ENCODE peak calls at places on chromosomes 13 and 19, in nine cellular contexts. Q is breast epithelium, D is suprapubic skin, Y is HCT116, U is transverse colon, V is upper lobe of left lung, A is endothelial cell of umbilical vein, B is stomach, K is GM23338. M is an unnamed sample. For H3K27me3 and H3K4me1, the result is how much of the 10 kb centered on the place peaks cover.

GRCh38 chr19:33805313-33805712 is 8.6 kb downstream of the KCTD15 start:
- DNase-seq in Q (no peak), D (no peak), Y (no peak), U (no peak), V (no peak), A (no peak), B (no peak), K (no peak), M (no peak)

GRCh38 chr13:35771898-35772297 is 295.4 kb upstream of the MAB21L1 start:
- DNase-seq in Q (no peak), D (no peak), Y (no peak), U (no peak), V (no peak), A (no peak), B (no peak), K (peak), M (no peak)

GRCh38 chr13:46339035-46339666 is 47.9 kb downstream of the RUBCNL start:
- DNase-seq in Q (no peak), D (no peak), Y (no peak), U (peak), V (no peak), A (no peak), B (no peak), K (no peak), M (no peak)

GRCh38 chr13:71801781-71802180 is 65.2 kb downstream of the DACH1 start:
- DNase-seq in Q (no peak), D (no peak), Y (no peak), U (no peak), V (no peak), A (no peak), B (no peak), K (no peak), M (no peak)

GRCh38 chr13:29934531-29935308 is 84.3 kb upstream of the UBL3 start:
- DNase-seq in Q (no peak), D (no peak), Y (no peak), U (no peak), V (no peak), A (no peak), B (no peak), K (no peak), M (no peak)

GRCh38 chr13:48402325-48402962 is 10.5 kb downstream of the LPAR6 start:
- DNase-seq in Q (no peak), D (no peak), Y (no peak), U (no peak), V (no peak), A (no peak), B (no peak), K (no peak), M (no peak)

GRCh38 chr13:19587635-19588300 is 26.4 kb upstream of the TPTE2 start:
- DNase-seq in Q (no peak), D (no peak), Y (peak), U (no peak), V (no peak), A (peak), B (no peak), K (peak), M (no peak)

GRCh38 chr13:31638577-31638976 is 100.7 kb upstream of the RXFP2 start:
- DNase-seq in Q (no peak), D (no peak), Y (no peak), U (no peak), V (no peak), A (peak), B (no peak), K (no peak), M (no peak)

GRCh38 chr13:70568571-70568970 is 460.3 kb upstream of the KLHL1 start:
- DNase-seq in Q (no peak), D (no peak), Y (peak), U (no peak), V (no peak), A (peak), B (no peak), K (peak), M (no peak)

GRCh38 chr19:38308006-38308766 is 4.1 kb downstream of the C19orf33 start:
- DNase-seq in Q (no peak), D (no peak), Y (no peak), U (no peak), V (no peak), A (no peak), B (no peak), K (no peak), M (no peak)

GRCh38 chr13:75226755-75227435 is 255.1 kb downstream of the TBC1D4 start:
- DNase-seq in Q (no peak), D (no peak), Y (no peak), U (no peak), V (no peak), A (no peak), B (no peak), K (no peak), M (no peak)

DNA sequence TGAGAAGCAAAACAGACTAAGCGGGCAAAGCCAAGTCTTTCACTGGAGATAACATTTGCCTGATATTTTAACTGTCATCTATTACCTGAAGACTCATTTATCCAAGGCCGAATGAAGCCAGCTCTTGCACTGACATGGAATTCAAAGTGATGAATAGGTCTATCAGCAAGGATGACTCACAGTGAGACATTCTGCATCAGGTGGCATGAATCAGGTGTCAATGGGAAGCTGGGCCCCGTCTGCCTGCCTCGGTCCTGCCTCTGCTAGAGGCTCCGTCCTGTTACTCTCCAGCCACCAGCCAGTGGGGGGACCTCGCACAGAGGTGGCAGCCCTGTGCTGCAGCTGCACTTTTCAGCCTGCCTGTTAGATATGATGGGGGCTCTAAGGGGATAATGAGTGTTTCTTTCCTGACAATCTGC is 23.5 kb downstream of the STARD13 start:
- DNase-seq in Q (no peak), D (no peak), Y (peak), U (peak), V (peak), A (peak), B (no peak), K (no peak), M (no peak)
- TF ChIP-seq POLR2AphosphoS5 in Q (no peak), D (no peak), Y (no peak), U (peak), V (no peak), A (no peak), B (peak), K (no peak), M (no peak)

DNA sequence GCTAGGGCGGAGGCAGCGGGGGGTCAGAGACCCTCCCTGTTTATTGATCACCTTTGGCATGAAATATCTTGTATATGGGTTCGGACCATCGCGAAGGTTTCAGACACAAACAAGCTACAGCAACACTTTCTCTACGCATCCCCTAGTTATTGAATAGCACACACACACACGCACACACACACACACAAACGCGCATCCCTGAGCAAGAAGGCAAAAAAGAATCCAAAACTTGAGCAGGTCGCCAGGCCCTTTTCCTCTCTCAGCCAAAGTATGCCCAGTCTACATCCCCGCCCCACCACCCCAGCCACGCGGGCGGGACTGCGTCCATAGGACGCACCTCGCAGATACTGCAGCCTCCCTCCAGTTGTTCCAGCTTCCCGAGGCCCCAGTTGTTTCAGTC is 16.0 kb downstream of the POU4F1 start:
- DNase-seq in Q (no peak), D (no peak), Y (no peak), U (no peak), V (peak), A (no peak), B (no peak), K (no peak), M (no peak)
- H3K27me3 ChIP-seq in Q (under half), D (half or more), Y (under half), U (half or more), V (under half), A (under half), B (half or more), K (half or more), M (half or more)

GRCh38 chr19:4385291-4386037 is 14.9 kb downstream of the SH3GL1 start:
- DNase-seq in Q (no peak), D (peak), Y (no peak), U (no peak), V (no peak), A (no peak), B (no peak), K (no peak), M (no peak)
- H3K4me1 ChIP-seq in Q (under half), D (half or more), Y (under half), U (under half), V (under half), A (under half), B (half or more), K (under half), M (half or more)

DNA sequence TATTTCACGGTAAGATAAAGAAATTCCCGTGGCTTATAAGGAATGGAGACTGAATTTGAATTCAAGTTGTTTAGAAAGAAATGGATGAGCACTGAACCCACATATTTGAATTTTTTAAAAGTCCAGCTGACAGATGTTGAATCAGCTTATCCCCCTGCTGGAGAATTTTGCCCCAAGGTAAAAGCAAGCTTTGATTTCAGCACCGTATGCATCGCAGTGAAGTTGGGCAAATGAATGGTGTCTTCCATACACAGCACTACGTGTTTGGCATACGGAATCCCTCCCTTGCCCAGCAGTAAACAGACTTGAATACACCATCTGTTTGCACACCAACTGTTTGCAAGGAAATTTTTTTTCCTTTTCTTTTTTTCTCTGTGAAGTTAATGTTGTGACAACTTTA is 77.5 kb upstream of the PEG3 start:
- DNase-seq in Q (no peak), D (no peak), Y (no peak), U (no peak), V (no peak), A (no peak), B (no peak), K (no peak), M (no peak)
- TF ChIP-seq POLR2AphosphoS5 in Q (no peak), D (no peak), Y (no peak), U (no peak), V (no peak), A (no peak), B (no peak), K (no peak), M (no peak)

GRCh38 chr13:112060431-112060830 is 6.5 kb upstream of the SOX1 start:
- DNase-seq in Q (no peak), D (no peak), Y (no peak), U (no peak), V (no peak), A (no peak), B (no peak), K (no peak), M (no peak)
- H3K27me3 ChIP-seq in Q (under half), D (half or more), Y (under half), U (half or more), V (under half), A (half or more), B (half or more), K (half or more), M (half or more)

M was measured in spleen.